ENCODE peak calls at places on chromosomes 6 and 20, in ten cellular contexts. E is Kasumi-1, R is AG09309, Q is COR-L47, H is right lobe of liver, S is HCEC 1CT, T is ovary, Y is neural crest cell, G is GM18507, F is cerebellar nuclear complex. A is an unnamed sample.
A peak's percentile ranks its signal among the peaks of the same experiment; 100 is the strongest.

GRCh38 chr20:36784900-36785299 is 11.3 kb upstream of the DSN1 start:
- DNase-seq in T (no peak), F (no peak), R (no peak), S (peak; percentile 32), E (no peak), Y (no peak), H (no peak), Q (no peak), G (no peak), A (no peak)

GRCh38 chr6:145544514-145544913 is 190.8 kb downstream of the EPM2A start:
- DNase-seq in F (no peak), H (no peak), E (no peak), T (no peak), Q (no peak), G (no peak), Y (no peak), S (no peak), R (no peak), A (no peak)

GRCh38 chr6:113120214-113120576 is 737.0 kb upstream of the MARCKS start:
- DNase-seq in F (no peak), S (peak; percentile 96), H (no peak), Q (no peak), T (no peak), E (peak; percentile 52), G (no peak), Y (no peak), R (peak; percentile 99), A (no peak)

GRCh38 chr6:35624341-35625070 is 64.2 kb downstream of the FKBP5 start:
- DNase-seq in R (no peak), F (no peak), E (peak; percentile 11), H (no peak), S (no peak), T (no peak), G (no peak), Y (no peak), Q (no peak), A (no peak)

GRCh38 chr20:46523696-46524328 is 10.5 kb upstream of the ZNF334 start:
- DNase-seq in S (no peak), E (peak; percentile 21), R (no peak), Q (no peak), Y (no peak), F (no peak), G (no peak), T (no peak), H (no peak), A (no peak)

GRCh38 chr20:3514012-3514642 is 43.3 kb downstream of the ATRN start:
- DNase-seq in Q (no peak), H (no peak), R (no peak), T (no peak), F (no peak), E (no peak), G (no peak), Y (no peak), S (no peak), A (no peak)

GRCh38 chr6:129713806-129714338 is 3.9 kb upstream of the ARHGAP18 start:
- DNase-seq in E (no peak), Y (no peak), F (no peak), G (no peak), H (no peak), T (no peak), S (no peak), R (no peak), Q (no peak), A (no peak)

GRCh38 chr6:53529324-53530036 is 15.4 kb downstream of the GCLC start:
- DNase-seq in Y (no peak), S (peak; percentile 21), R (no peak), T (no peak), Q (no peak), H (no peak), E (no peak), F (no peak), G (no peak), A (peak; percentile 19)

GRCh38 chr6:22921831-22922230 is 352.5 kb downstream of the HDGFL1 start:
- DNase-seq in E (no peak), R (no peak), G (no peak), F (no peak), Y (no peak), H (no peak), S (no peak), T (no peak), Q (no peak), A (no peak)

GRCh38 chr20:24501764-24502163 is 32.3 kb downstream of the SYNDIG1 start:
- DNase-seq in F (no peak), Y (no peak), T (no peak), Q (no peak), E (no peak), R (no peak), S (no peak), G (no peak), H (no peak), A (no peak)

A was measured in glutamatergic neuron.